ENCODE peak calls at places on chromosomes 13 and 19, in seven cellular contexts. One of them, this sample, is unnamed. For H3K4me1, the result is how much of the 10 kb centered on the place peaks cover.

GRCh38 chr13:68190826-68191225 is 960.7 kb upstream of the PCDH9 start:
- DNase-seq in tibial artery: no peak
- DNase-seq in uterus: no peak
- DNase-seq in breast epithelium: no peak
- DNase-seq in hepatocyte: peak
- DNase-seq in psoas muscle: no peak
- DNase-seq in neuronal stem cell: no peak
- DNase-seq in this sample: no peak

GRCh38 chr19:32324631-32325215 is 20.7 kb upstream of the ZNF507 start:
- DNase-seq in neuronal stem cell: no peak
- DNase-seq in breast epithelium: no peak
- DNase-seq in uterus: no peak
- DNase-seq in tibial artery: no peak
- DNase-seq in hepatocyte: no peak
- DNase-seq in psoas muscle: no peak
- DNase-seq in this sample: no peak

GRCh38 chr19:30812099-30812684 is 440.0 kb downstream of the ZNF536 start:
- DNase-seq in uterus: no peak
- DNase-seq in psoas muscle: no peak
- DNase-seq in hepatocyte: no peak
- DNase-seq in neuronal stem cell: no peak
- DNase-seq in tibial artery: no peak
- DNase-seq in breast epithelium: no peak
- DNase-seq in this sample: no peak

GRCh38 chr19:58560007-58560887 is 1.8 kb upstream of the UBE2M start:
- DNase-seq in psoas muscle: no peak
- DNase-seq in uterus: no peak
- DNase-seq in tibial artery: no peak
- DNase-seq in breast epithelium: no peak
- DNase-seq in neuronal stem cell: no peak
- DNase-seq in hepatocyte: peak
- DNase-seq in this sample: no peak

GRCh38 chr13:26721251-26721939 is 39.2 kb downstream of the GPR12 start:
- DNase-seq in psoas muscle: peak
- DNase-seq in neuronal stem cell: no peak
- DNase-seq in tibial artery: no peak
- DNase-seq in hepatocyte: no peak
- DNase-seq in breast epithelium: no peak
- DNase-seq in uterus: no peak
- DNase-seq in this sample: no peak

GRCh38 chr19:47232422-47233211 is 1.6 kb upstream of the BBC3 start:
- DNase-seq in hepatocyte: no peak
- DNase-seq in psoas muscle: no peak
- DNase-seq in uterus: no peak
- DNase-seq in neuronal stem cell: no peak
- DNase-seq in tibial artery: no peak
- DNase-seq in breast epithelium: no peak
- DNase-seq in this sample: no peak

GRCh38 chr13:102401305-102401704 is 543 bp downstream of the FGF14 start:
- DNase-seq in breast epithelium: no peak
- DNase-seq in psoas muscle: no peak
- DNase-seq in tibial artery: no peak
- DNase-seq in neuronal stem cell: no peak
- DNase-seq in uterus: no peak
- DNase-seq in hepatocyte: no peak
- DNase-seq in this sample: no peak

GRCh38 chr13:23510544-23510916 is 59.7 kb upstream of the TNFRSF19 start:
- DNase-seq in breast epithelium: no peak
- DNase-seq in psoas muscle: no peak
- DNase-seq in tibial artery: no peak
- DNase-seq in uterus: no peak
- DNase-seq in hepatocyte: no peak
- DNase-seq in neuronal stem cell: no peak
- DNase-seq in this sample: no peak

GRCh38 chr19:18279516-18280246 is 1.7 kb downstream of the JUND start:
- DNase-seq in psoas muscle: peak
- DNase-seq in hepatocyte: peak
- DNase-seq in breast epithelium: peak
- DNase-seq in uterus: peak
- DNase-seq in neuronal stem cell: peak
- DNase-seq in tibial artery: peak
- DNase-seq in this sample: peak

GRCh38 chr19:12800873-12801465 is 631 bp downstream of the PRDX2 start:
- DNase-seq in uterus: no peak
- DNase-seq in hepatocyte: peak
- DNase-seq in breast epithelium: no peak
- DNase-seq in tibial artery: no peak
- DNase-seq in psoas muscle: peak
- DNase-seq in neuronal stem cell: no peak
- DNase-seq in this sample: no peak

GRCh38 chr13:51802601-51803000 is 1.4 kb downstream of the DHRS12 start:
- DNase-seq in psoas muscle: no peak
- DNase-seq in uterus: no peak
- DNase-seq in breast epithelium: no peak
- DNase-seq in tibial artery: no peak
- DNase-seq in hepatocyte: no peak
- DNase-seq in neuronal stem cell: no peak
- DNase-seq in this sample: no peak

GRCh38 chr13:43229506-43229905 is 206.1 kb downstream of the DNAJC15 start:
- DNase-seq in uterus: no peak
- DNase-seq in tibial artery: no peak
- DNase-seq in breast epithelium: no peak
- DNase-seq in neuronal stem cell: no peak
- DNase-seq in psoas muscle: no peak
- DNase-seq in hepatocyte: no peak
- DNase-seq in this sample: no peak

GRCh38 chr13:108269601-108270328 is at the start of gene TNFSF13B:
- DNase-seq in neuronal stem cell: no peak
- DNase-seq in uterus: no peak
- DNase-seq in breast epithelium: no peak
- DNase-seq in hepatocyte: peak
- DNase-seq in tibial artery: peak
- DNase-seq in psoas muscle: peak
- DNase-seq in this sample: no peak

DNA sequence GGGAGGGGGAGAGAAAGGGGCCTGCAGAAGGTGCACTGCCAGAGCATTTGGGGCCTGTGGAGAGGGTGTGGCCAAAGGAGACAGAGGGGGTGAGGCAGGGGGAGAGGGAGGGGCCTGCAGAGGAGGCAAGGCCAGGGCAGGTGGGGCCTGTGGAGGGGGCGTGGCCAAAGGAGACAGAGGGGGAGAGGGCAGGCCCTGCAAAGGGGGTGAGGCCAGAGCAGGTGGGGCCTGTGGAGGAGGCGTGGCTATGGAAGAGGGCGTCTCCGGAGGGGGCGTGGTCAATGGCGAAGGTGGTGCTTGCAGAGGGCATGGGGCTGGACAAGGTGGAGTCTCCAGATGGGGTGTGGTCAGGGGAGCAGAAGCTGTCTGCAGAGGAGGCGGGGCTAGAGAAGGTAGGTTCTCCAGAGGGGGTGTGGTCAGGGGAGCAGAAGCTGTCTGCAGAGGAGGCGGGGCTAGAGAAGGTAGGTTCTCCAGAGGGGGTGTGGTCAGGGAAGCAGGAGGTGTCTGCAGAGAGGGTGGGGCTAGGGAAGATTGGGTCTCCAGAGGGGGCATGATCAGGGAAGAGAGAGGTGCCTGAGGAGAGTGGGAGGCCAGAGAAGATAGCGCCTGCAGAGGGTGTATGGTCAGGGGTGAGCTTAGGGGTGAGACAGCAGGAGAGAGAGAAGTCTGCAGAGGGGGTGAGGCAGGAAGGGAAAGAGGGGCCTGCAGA is 3.5 kb downstream of the PRR36 start:
- DNase-seq in tibial artery: no peak
- DNase-seq in breast epithelium: no peak
- DNase-seq in hepatocyte: peak
- DNase-seq in neuronal stem cell: peak
- DNase-seq in psoas muscle: peak
- DNase-seq in uterus: peak
- DNase-seq in this sample: no peak
- H3K4me1 ChIP-seq in tibial artery: half or more
- H3K4me1 ChIP-seq in breast epithelium: under half
- H3K4me1 ChIP-seq in hepatocyte: under half
- H3K4me1 ChIP-seq in neuronal stem cell: under half
- H3K4me1 ChIP-seq in psoas muscle: under half
- H3K4me1 ChIP-seq in uterus: under half
- H3K4me1 ChIP-seq in this sample: under half

GRCh38 chr19:48397636-48398328 is 4.3 kb downstream of the GRIN2D start:
- DNase-seq in breast epithelium: no peak
- DNase-seq in tibial artery: no peak
- DNase-seq in psoas muscle: no peak
- DNase-seq in hepatocyte: no peak
- DNase-seq in neuronal stem cell: no peak
- DNase-seq in uterus: no peak
- DNase-seq in this sample: no peak
- H3K4me1 ChIP-seq in breast epithelium: under half
- H3K4me1 ChIP-seq in tibial artery: under half
- H3K4me1 ChIP-seq in psoas muscle: under half
- H3K4me1 ChIP-seq in hepatocyte: under half
- H3K4me1 ChIP-seq in neuronal stem cell: under half
- H3K4me1 ChIP-seq in uterus: under half
- H3K4me1 ChIP-seq in this sample: under half

GRCh38 chr19:45094707-45095106 is 1.7 kb downstream of the PPP1R37 start:
- DNase-seq in breast epithelium: no peak
- DNase-seq in hepatocyte: peak
- DNase-seq in psoas muscle: no peak
- DNase-seq in neuronal stem cell: no peak
- DNase-seq in uterus: no peak
- DNase-seq in tibial artery: no peak
- DNase-seq in this sample: no peak
- H3K4me1 ChIP-seq in breast epithelium: under half
- H3K4me1 ChIP-seq in hepatocyte: under half
- H3K4me1 ChIP-seq in psoas muscle: half or more
- H3K4me1 ChIP-seq in neuronal stem cell: under half
- H3K4me1 ChIP-seq in uterus: under half
- H3K4me1 ChIP-seq in tibial artery: half or more
- H3K4me1 ChIP-seq in this sample: under half

DNA sequence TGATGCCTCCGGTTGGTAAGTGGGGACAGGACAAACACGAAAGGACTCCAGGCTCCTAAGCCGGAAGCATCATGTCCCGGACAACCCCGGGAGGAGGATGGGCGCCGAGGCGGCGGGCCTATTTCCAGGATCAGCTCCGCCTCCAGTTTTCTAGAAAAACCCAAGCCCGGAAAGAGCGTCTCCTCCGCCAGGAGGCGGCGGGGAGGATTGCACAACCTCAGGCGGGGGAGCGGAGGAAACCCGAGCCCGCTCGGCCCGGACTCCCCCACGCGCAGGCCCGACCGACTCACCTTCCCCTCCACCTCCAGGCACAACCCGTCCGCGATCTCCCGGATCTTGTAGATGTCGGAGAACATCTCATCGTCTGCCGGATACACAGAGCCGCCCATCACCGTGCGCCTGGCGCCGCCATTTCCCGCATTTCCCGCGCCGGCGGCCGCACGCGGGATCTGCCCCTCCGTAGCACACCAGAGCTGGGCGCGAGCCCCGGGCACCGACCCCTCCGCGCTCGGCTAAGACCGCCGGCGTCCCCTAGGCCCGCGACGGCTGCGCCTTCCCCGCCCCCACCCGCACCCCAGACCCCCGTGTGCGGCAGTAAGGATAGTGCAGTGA is 455 bp downstream of the TPT1 start:
- DNase-seq in neuronal stem cell: peak
- DNase-seq in hepatocyte: peak
- DNase-seq in psoas muscle: peak
- DNase-seq in breast epithelium: peak
- DNase-seq in tibial artery: peak
- DNase-seq in uterus: peak
- DNase-seq in this sample: peak
- H3K4me1 ChIP-seq in neuronal stem cell: under half
- H3K4me1 ChIP-seq in hepatocyte: under half
- H3K4me1 ChIP-seq in psoas muscle: half or more
- H3K4me1 ChIP-seq in breast epithelium: under half
- H3K4me1 ChIP-seq in tibial artery: under half
- H3K4me1 ChIP-seq in uterus: under half
- H3K4me1 ChIP-seq in this sample: under half

GRCh38 chr13:101121608-101122007 is 294.7 kb downstream of the NALCN start:
- DNase-seq in tibial artery: no peak
- DNase-seq in neuronal stem cell: no peak
- DNase-seq in psoas muscle: no peak
- DNase-seq in uterus: no peak
- DNase-seq in hepatocyte: no peak
- DNase-seq in breast epithelium: no peak
- DNase-seq in this sample: no peak

GRCh38 chr13:101115762-101116161 is 300.5 kb downstream of the NALCN start:
- DNase-seq in tibial artery: no peak
- DNase-seq in breast epithelium: no peak
- DNase-seq in hepatocyte: peak
- DNase-seq in neuronal stem cell: no peak
- DNase-seq in uterus: no peak
- DNase-seq in psoas muscle: no peak
- DNase-seq in this sample: no peak

GRCh38 chr13:101111894-101112293 is 304.4 kb downstream of the NALCN start:
- DNase-seq in tibial artery: no peak
- DNase-seq in hepatocyte: no peak
- DNase-seq in breast epithelium: no peak
- DNase-seq in neuronal stem cell: no peak
- DNase-seq in psoas muscle: no peak
- DNase-seq in uterus: no peak
- DNase-seq in this sample: no peak

GRCh38 chr13:101116826-101117225 is 299.5 kb downstream of the NALCN start:
- DNase-seq in breast epithelium: no peak
- DNase-seq in psoas muscle: no peak
- DNase-seq in tibial artery: no peak
- DNase-seq in neuronal stem cell: no peak
- DNase-seq in uterus: no peak
- DNase-seq in hepatocyte: no peak
- DNase-seq in this sample: no peak

GRCh38 chr13:101116381-101116780 is 299.9 kb downstream of the NALCN start:
- DNase-seq in uterus: no peak
- DNase-seq in hepatocyte: no peak
- DNase-seq in neuronal stem cell: no peak
- DNase-seq in breast epithelium: no peak
- DNase-seq in psoas muscle: no peak
- DNase-seq in tibial artery: no peak
- DNase-seq in this sample: no peak
- H3K4me1 ChIP-seq in uterus: under half
- H3K4me1 ChIP-seq in hepatocyte: under half
- H3K4me1 ChIP-seq in neuronal stem cell: under half
- H3K4me1 ChIP-seq in breast epithelium: under half
- H3K4me1 ChIP-seq in psoas muscle: under half
- H3K4me1 ChIP-seq in tibial artery: under half
- H3K4me1 ChIP-seq in this sample: under half

DNA sequence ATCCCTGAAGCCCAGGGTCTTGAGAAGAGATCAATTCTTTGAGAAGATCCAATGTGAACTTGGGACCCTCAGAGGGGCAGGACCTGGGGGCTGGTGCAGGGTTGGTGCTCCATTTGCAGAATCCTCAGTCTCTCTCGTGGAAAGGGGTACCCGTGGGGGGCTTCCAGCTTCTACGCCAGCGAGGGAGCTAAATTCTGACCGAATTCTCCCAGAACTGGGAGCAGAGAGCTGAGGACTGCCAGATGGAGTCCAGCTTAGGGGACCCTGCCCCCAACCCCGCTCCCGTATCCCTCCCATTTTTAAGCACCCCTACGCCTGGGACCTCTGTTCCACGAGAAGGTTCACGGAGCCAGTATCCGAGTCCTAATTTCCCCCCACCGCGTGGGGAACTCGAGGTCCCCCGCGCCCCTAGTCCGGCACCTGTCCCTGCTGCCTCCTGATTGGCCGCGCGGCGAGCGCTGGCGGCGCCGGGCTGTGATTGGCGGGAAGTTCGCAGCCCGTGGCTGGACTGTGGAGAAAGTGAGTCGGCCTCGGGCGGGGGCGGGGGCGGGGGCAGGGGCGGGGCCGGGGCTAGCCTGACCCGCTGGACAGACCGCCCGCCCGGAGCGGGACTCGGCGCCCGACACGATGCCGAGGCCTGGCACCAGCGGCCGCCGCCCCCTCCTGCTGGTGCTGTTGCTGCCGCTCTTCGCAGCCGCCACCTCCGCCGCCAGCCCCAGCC is 4.4 kb upstream of the LTBP4 start:
- DNase-seq in tibial artery: peak
- DNase-seq in hepatocyte: peak
- DNase-seq in neuronal stem cell: no peak
- DNase-seq in uterus: peak
- DNase-seq in breast epithelium: no peak
- DNase-seq in psoas muscle: peak
- DNase-seq in this sample: no peak
- H3K4me1 ChIP-seq in tibial artery: half or more
- H3K4me1 ChIP-seq in hepatocyte: under half
- H3K4me1 ChIP-seq in neuronal stem cell: under half
- H3K4me1 ChIP-seq in uterus: under half
- H3K4me1 ChIP-seq in breast epithelium: under half
- H3K4me1 ChIP-seq in psoas muscle: under half
- H3K4me1 ChIP-seq in this sample: under half